ENCODE peak calls at places on chromosome 19, in eight cellular contexts. One of them, this sample, is unnamed.

GRCh38 chr19:5805465-5806132 is 732 bp downstream of the NRTN start:
- DNase-seq in NCI-H1105: peak
- DNase-seq in psoas muscle: no peak
- DNase-seq in heart left ventricle: peak
- DNase-seq in AG10803: peak
- DNase-seq in activated CD8-positive, alpha-beta T cell treated with anti-CD3 and anti-CD28 coated beads for 36 hours: peak
- DNase-seq in HT1080: no peak
- DNase-seq in activated T-cell treated with anti-CD3 and anti-CD28 coated beads, Interleukin-2, amount 50 U/mL, for 24 hours: peak
- DNase-seq in this sample: peak

GRCh38 chr19:18284710-18285430 is 3.4 kb upstream of the JUND start:
- DNase-seq in NCI-H1105: no peak
- DNase-seq in psoas muscle: no peak
- DNase-seq in heart left ventricle: no peak
- DNase-seq in AG10803: no peak
- DNase-seq in activated CD8-positive, alpha-beta T cell treated with anti-CD3 and anti-CD28 coated beads for 36 hours: peak
- DNase-seq in HT1080: no peak
- DNase-seq in activated T-cell treated with anti-CD3 and anti-CD28 coated beads, Interleukin-2, amount 50 U/mL, for 24 hours: peak
- DNase-seq in this sample: no peak

GRCh38 chr19:37778613-37779138 is 710 bp downstream of the ZNF573 start:
- DNase-seq in NCI-H1105: no peak
- DNase-seq in psoas muscle: no peak
- DNase-seq in heart left ventricle: no peak
- DNase-seq in AG10803: peak
- DNase-seq in activated CD8-positive, alpha-beta T cell treated with anti-CD3 and anti-CD28 coated beads for 36 hours: no peak
- DNase-seq in HT1080: no peak
- DNase-seq in activated T-cell treated with anti-CD3 and anti-CD28 coated beads, Interleukin-2, amount 50 U/mL, for 24 hours: no peak
- DNase-seq in this sample: no peak

GRCh38 chr19:8585894-8586750 is 8.9 kb upstream of the MYO1F start:
- DNase-seq in NCI-H1105: peak
- DNase-seq in psoas muscle: no peak
- DNase-seq in heart left ventricle: no peak
- DNase-seq in AG10803: peak
- DNase-seq in activated CD8-positive, alpha-beta T cell treated with anti-CD3 and anti-CD28 coated beads for 36 hours: peak
- DNase-seq in HT1080: no peak
- DNase-seq in activated T-cell treated with anti-CD3 and anti-CD28 coated beads, Interleukin-2, amount 50 U/mL, for 24 hours: peak
- DNase-seq in this sample: no peak

GRCh38 chr19:46015080-46015960 is 7.5 kb downstream of the PGLYRP1 start:
- DNase-seq in NCI-H1105: peak
- DNase-seq in psoas muscle: peak
- DNase-seq in heart left ventricle: peak
- DNase-seq in AG10803: peak
- DNase-seq in activated CD8-positive, alpha-beta T cell treated with anti-CD3 and anti-CD28 coated beads for 36 hours: peak
- DNase-seq in HT1080: no peak
- DNase-seq in activated T-cell treated with anti-CD3 and anti-CD28 coated beads, Interleukin-2, amount 50 U/mL, for 24 hours: peak
- DNase-seq in this sample: peak

GRCh38 chr19:55461974-55462628 is 659 bp upstream of the ISOC2 start:
- DNase-seq in NCI-H1105: no peak
- DNase-seq in psoas muscle: no peak
- DNase-seq in heart left ventricle: no peak
- DNase-seq in AG10803: no peak
- DNase-seq in activated CD8-positive, alpha-beta T cell treated with anti-CD3 and anti-CD28 coated beads for 36 hours: no peak
- DNase-seq in HT1080: no peak
- DNase-seq in activated T-cell treated with anti-CD3 and anti-CD28 coated beads, Interleukin-2, amount 50 U/mL, for 24 hours: no peak
- DNase-seq in this sample: no peak

GRCh38 chr19:4861147-4861546 is 6.3 kb downstream of the PLIN3 start:
- DNase-seq in NCI-H1105: peak
- DNase-seq in psoas muscle: no peak
- DNase-seq in heart left ventricle: no peak
- DNase-seq in AG10803: no peak
- DNase-seq in activated CD8-positive, alpha-beta T cell treated with anti-CD3 and anti-CD28 coated beads for 36 hours: no peak
- DNase-seq in HT1080: no peak
- DNase-seq in activated T-cell treated with anti-CD3 and anti-CD28 coated beads, Interleukin-2, amount 50 U/mL, for 24 hours: no peak
- DNase-seq in this sample: no peak

GRCh38 chr19:54451331-54451871 is 2.4 kb downstream of the LENG8 start:
- DNase-seq in NCI-H1105: no peak
- DNase-seq in psoas muscle: peak
- DNase-seq in heart left ventricle: no peak
- DNase-seq in AG10803: no peak
- DNase-seq in activated CD8-positive, alpha-beta T cell treated with anti-CD3 and anti-CD28 coated beads for 36 hours: peak
- DNase-seq in HT1080: no peak
- DNase-seq in activated T-cell treated with anti-CD3 and anti-CD28 coated beads, Interleukin-2, amount 50 U/mL, for 24 hours: peak
- DNase-seq in this sample: no peak

GRCh38 chr19:45446295-45446694 is 21.5 kb upstream of the FOSB start:
- DNase-seq in NCI-H1105: no peak
- DNase-seq in psoas muscle: no peak
- DNase-seq in heart left ventricle: no peak
- DNase-seq in AG10803: peak
- DNase-seq in activated CD8-positive, alpha-beta T cell treated with anti-CD3 and anti-CD28 coated beads for 36 hours: peak
- DNase-seq in HT1080: peak
- DNase-seq in activated T-cell treated with anti-CD3 and anti-CD28 coated beads, Interleukin-2, amount 50 U/mL, for 24 hours: no peak
- DNase-seq in this sample: no peak

GRCh38 chr19:40716031-40716654 is 543 bp downstream of the COQ8B start:
- DNase-seq in NCI-H1105: no peak
- DNase-seq in psoas muscle: peak
- DNase-seq in heart left ventricle: peak
- DNase-seq in AG10803: no peak
- DNase-seq in activated CD8-positive, alpha-beta T cell treated with anti-CD3 and anti-CD28 coated beads for 36 hours: peak
- DNase-seq in HT1080: peak
- DNase-seq in activated T-cell treated with anti-CD3 and anti-CD28 coated beads, Interleukin-2, amount 50 U/mL, for 24 hours: peak
- DNase-seq in this sample: peak

GRCh38 chr19:11025997-11026396 is 63.3 kb upstream of the LDLR start:
- DNase-seq in NCI-H1105: no peak
- DNase-seq in psoas muscle: no peak
- DNase-seq in heart left ventricle: no peak
- DNase-seq in AG10803: no peak
- DNase-seq in activated CD8-positive, alpha-beta T cell treated with anti-CD3 and anti-CD28 coated beads for 36 hours: no peak
- DNase-seq in HT1080: no peak
- DNase-seq in activated T-cell treated with anti-CD3 and anti-CD28 coated beads, Interleukin-2, amount 50 U/mL, for 24 hours: no peak
- DNase-seq in this sample: no peak

GRCh38 chr19:13953021-13953531 is 767 bp downstream of the DCAF15 start:
- DNase-seq in NCI-H1105: no peak
- DNase-seq in psoas muscle: no peak
- DNase-seq in heart left ventricle: no peak
- DNase-seq in AG10803: peak
- DNase-seq in activated CD8-positive, alpha-beta T cell treated with anti-CD3 and anti-CD28 coated beads for 36 hours: peak
- DNase-seq in HT1080: peak
- DNase-seq in activated T-cell treated with anti-CD3 and anti-CD28 coated beads, Interleukin-2, amount 50 U/mL, for 24 hours: no peak
- DNase-seq in this sample: no peak

GRCh38 chr19:32895384-32895783 is 25.8 kb upstream of the SLC7A9 start:
- DNase-seq in NCI-H1105: no peak
- DNase-seq in psoas muscle: no peak
- DNase-seq in heart left ventricle: no peak
- DNase-seq in AG10803: no peak
- DNase-seq in activated CD8-positive, alpha-beta T cell treated with anti-CD3 and anti-CD28 coated beads for 36 hours: no peak
- DNase-seq in HT1080: no peak
- DNase-seq in activated T-cell treated with anti-CD3 and anti-CD28 coated beads, Interleukin-2, amount 50 U/mL, for 24 hours: no peak
- DNase-seq in this sample: no peak

GRCh38 chr19:29714953-29715694 is at the start of gene C19orf12:
- DNase-seq in NCI-H1105: peak
- DNase-seq in psoas muscle: peak
- DNase-seq in heart left ventricle: peak
- DNase-seq in AG10803: peak
- DNase-seq in activated CD8-positive, alpha-beta T cell treated with anti-CD3 and anti-CD28 coated beads for 36 hours: peak
- DNase-seq in HT1080: peak
- DNase-seq in activated T-cell treated with anti-CD3 and anti-CD28 coated beads, Interleukin-2, amount 50 U/mL, for 24 hours: peak
- DNase-seq in this sample: peak

GRCh38 chr19:46461537-46461936 is 9.8 kb downstream of the PNMA8A start:
- DNase-seq in NCI-H1105: no peak
- DNase-seq in psoas muscle: no peak
- DNase-seq in heart left ventricle: no peak
- DNase-seq in AG10803: peak
- DNase-seq in activated CD8-positive, alpha-beta T cell treated with anti-CD3 and anti-CD28 coated beads for 36 hours: no peak
- DNase-seq in HT1080: no peak
- DNase-seq in activated T-cell treated with anti-CD3 and anti-CD28 coated beads, Interleukin-2, amount 50 U/mL, for 24 hours: no peak
- DNase-seq in this sample: no peak

GRCh38 chr19:51478381-51479285 is at the start of gene CEACAM18:
- DNase-seq in NCI-H1105: no peak
- DNase-seq in psoas muscle: no peak
- DNase-seq in heart left ventricle: no peak
- DNase-seq in AG10803: no peak
- DNase-seq in activated CD8-positive, alpha-beta T cell treated with anti-CD3 and anti-CD28 coated beads for 36 hours: no peak
- DNase-seq in HT1080: no peak
- DNase-seq in activated T-cell treated with anti-CD3 and anti-CD28 coated beads, Interleukin-2, amount 50 U/mL, for 24 hours: no peak
- DNase-seq in this sample: no peak

This sample was measured in central memory CD4-positive, alpha-beta T cell.